ENCODE peak calls at places on chromosomes 6 and 20, in four cellular contexts. One of them, this sample, is unnamed.
A peak's percentile ranks its signal among the peaks of the same experiment; 100 is the strongest.

GRCh38 chr6:62298745-62299392 is 12.8 kb upstream of the KHDRBS2 start:
- DNase-seq in mesenchymal stem cell: no peak
- DNase-seq in neuronal stem cell: no peak
- DNase-seq in H9: no peak
- DNase-seq in this sample: no peak

GRCh38 chr6:2448826-2449571 is 203.6 kb upstream of the GMDS start:
- DNase-seq in H9: peak; percentile 67
- DNase-seq in neuronal stem cell: peak; percentile 65
- DNase-seq in mesenchymal stem cell: peak; percentile 68
- DNase-seq in this sample: peak; percentile 49

GRCh38 chr20:22412977-22413868 is 171.1 kb downstream of the FOXA2 start:
- DNase-seq in mesenchymal stem cell: no peak
- DNase-seq in neuronal stem cell: no peak
- DNase-seq in H9: no peak
- DNase-seq in this sample: no peak

GRCh38 chr6:147131728-147132127 is 72.5 kb upstream of the STXBP5 start:
- DNase-seq in neuronal stem cell: no peak
- DNase-seq in H9: no peak
- DNase-seq in mesenchymal stem cell: peak; percentile 71
- DNase-seq in this sample: no peak

GRCh38 chr6:75932067-75932466 is 140.4 kb downstream of the IMPG1 start:
- DNase-seq in H9: peak; percentile 61
- DNase-seq in neuronal stem cell: peak; percentile 51
- DNase-seq in mesenchymal stem cell: peak; percentile 18
- DNase-seq in this sample: peak; percentile 27

GRCh38 chr6:116220172-116220571 is 33.7 kb downstream of the TSPYL4 start:
- DNase-seq in mesenchymal stem cell: peak; percentile 54
- DNase-seq in neuronal stem cell: no peak
- DNase-seq in H9: no peak
- DNase-seq in this sample: no peak

GRCh38 chr6:25250878-25251277 is 28.3 kb upstream of the CARMIL1 start:
- DNase-seq in neuronal stem cell: no peak
- DNase-seq in H9: no peak
- DNase-seq in mesenchymal stem cell: peak; percentile 8
- DNase-seq in this sample: no peak

GRCh38 chr6:154478021-154478651 is 32.3 kb downstream of the CNKSR3 start:
- DNase-seq in mesenchymal stem cell: peak; percentile 58
- DNase-seq in neuronal stem cell: no peak
- DNase-seq in H9: no peak
- DNase-seq in this sample: no peak

GRCh38 chr6:130282234-130282995 is 59.7 kb upstream of the SAMD3 start:
- DNase-seq in neuronal stem cell: no peak
- DNase-seq in mesenchymal stem cell: peak; percentile 4
- DNase-seq in H9: no peak
- DNase-seq in this sample: no peak

GRCh38 chr6:27862396-27863061 is 49.7 kb downstream of the OR2B2 start:
- DNase-seq in neuronal stem cell: no peak
- DNase-seq in mesenchymal stem cell: no peak
- DNase-seq in H9: no peak
- DNase-seq in this sample: no peak

GRCh38 chr20:53728359-53728758 is 134.7 kb upstream of the ZNF217 start:
- DNase-seq in neuronal stem cell: no peak
- DNase-seq in mesenchymal stem cell: no peak
- DNase-seq in H9: no peak
- DNase-seq in this sample: no peak

GRCh38 chr6:167119680-167120556 is 3.0 kb upstream of the CCR6 start:
- DNase-seq in mesenchymal stem cell: no peak
- DNase-seq in H9: no peak
- DNase-seq in neuronal stem cell: no peak
- DNase-seq in this sample: no peak

GRCh38 chr20:21100590-21101452 is 5.3 kb downstream of the LINC00237 start:
- DNase-seq in H9: peak; percentile 79
- DNase-seq in mesenchymal stem cell: peak; percentile 21
- DNase-seq in neuronal stem cell: peak; percentile 71
- DNase-seq in this sample: no peak

GRCh38 chr6:115865914-115866313 is 194.8 kb downstream of the FRK start:
- DNase-seq in neuronal stem cell: no peak
- DNase-seq in mesenchymal stem cell: no peak
- DNase-seq in H9: no peak
- DNase-seq in this sample: no peak

GRCh38 chr6:138824482-138825134 is 28.7 kb downstream of the ECT2L start:
- DNase-seq in mesenchymal stem cell: no peak
- DNase-seq in neuronal stem cell: no peak
- DNase-seq in H9: no peak
- DNase-seq in this sample: no peak

GRCh38 chr20:32164984-32165735 is 42.4 kb downstream of the PLAGL2 start:
- DNase-seq in mesenchymal stem cell: no peak
- DNase-seq in H9: no peak
- DNase-seq in neuronal stem cell: no peak
- DNase-seq in this sample: no peak

GRCh38 chr6:4320860-4321259 is 185.5 kb upstream of the ECI2 start:
- DNase-seq in mesenchymal stem cell: peak; percentile 85
- DNase-seq in H9: no peak
- DNase-seq in neuronal stem cell: no peak
- DNase-seq in this sample: peak; percentile 62

GRCh38 chr6:57177545-57178225 is 5.6 kb downstream of the BAG2 start:
- DNase-seq in neuronal stem cell: no peak
- DNase-seq in mesenchymal stem cell: no peak
- DNase-seq in H9: no peak
- DNase-seq in this sample: no peak

GRCh38 chr6:113433506-113433991 is 423.6 kb upstream of the MARCKS start:
- DNase-seq in neuronal stem cell: no peak
- DNase-seq in H9: no peak
- DNase-seq in mesenchymal stem cell: peak; percentile 92
- DNase-seq in this sample: peak; percentile 99

GRCh38 chr6:37126554-37126906 is 43.4 kb upstream of the PIM1 start:
- DNase-seq in mesenchymal stem cell: no peak
- DNase-seq in neuronal stem cell: no peak
- DNase-seq in H9: no peak
- DNase-seq in this sample: no peak

GRCh38 chr6:107820571-107821261 is 3.4 kb downstream of the SCML4 start:
- DNase-seq in neuronal stem cell: no peak
- DNase-seq in mesenchymal stem cell: no peak
- DNase-seq in H9: no peak
- DNase-seq in this sample: peak; percentile 58

GRCh38 chr6:2556761-2557160 is 194.0 kb downstream of the MYLK4 start:
- DNase-seq in neuronal stem cell: no peak
- DNase-seq in H9: no peak
- DNase-seq in mesenchymal stem cell: no peak
- DNase-seq in this sample: no peak

GRCh38 chr20:642398-643174 is 10.4 kb downstream of the SRXN1 start:
- DNase-seq in neuronal stem cell: no peak
- DNase-seq in mesenchymal stem cell: no peak
- DNase-seq in H9: peak; percentile 82
- DNase-seq in this sample: no peak

GRCh38 chr20:53023717-53024116 is 51.6 kb downstream of the TSHZ2 start:
- DNase-seq in H9: no peak
- DNase-seq in mesenchymal stem cell: peak; percentile 38
- DNase-seq in neuronal stem cell: no peak
- DNase-seq in this sample: peak; percentile 72

GRCh38 chr6:152055517-152055916 is 248.0 kb downstream of the ESR1 start:
- DNase-seq in mesenchymal stem cell: no peak
- DNase-seq in neuronal stem cell: no peak
- DNase-seq in H9: no peak
- DNase-seq in this sample: no peak

GRCh38 chr6:90393232-90393884 is 96.7 kb upstream of the BACH2 start:
- DNase-seq in mesenchymal stem cell: peak; percentile 65
- DNase-seq in neuronal stem cell: peak; percentile 48
- DNase-seq in H9: peak; percentile 67
- DNase-seq in this sample: peak; percentile 25

GRCh38 chr20:36775826-36776225 is 2.3 kb upstream of the DSN1 start:
- DNase-seq in H9: no peak
- DNase-seq in neuronal stem cell: no peak
- DNase-seq in mesenchymal stem cell: no peak
- DNase-seq in this sample: no peak

GRCh38 chr6:28756555-28756918 is 167.2 kb downstream of the TRIM27 start:
- DNase-seq in neuronal stem cell: no peak
- DNase-seq in mesenchymal stem cell: no peak
- DNase-seq in H9: no peak
- DNase-seq in this sample: peak; percentile 92

GRCh38 chr20:52379723-52380336 is 188.3 kb upstream of the ZFP64 start:
- DNase-seq in mesenchymal stem cell: peak; percentile 20
- DNase-seq in neuronal stem cell: peak; percentile 14
- DNase-seq in H9: no peak
- DNase-seq in this sample: peak; percentile 68

GRCh38 chr6:116011096-116011401 is 49.6 kb downstream of the FRK start:
- DNase-seq in neuronal stem cell: no peak
- DNase-seq in H9: no peak
- DNase-seq in mesenchymal stem cell: peak; percentile 16
- DNase-seq in this sample: no peak

GRCh38 chr6:99875068-99875467 is 119.0 kb downstream of the MCHR2 start:
- DNase-seq in neuronal stem cell: no peak
- DNase-seq in H9: no peak
- DNase-seq in mesenchymal stem cell: no peak
- DNase-seq in this sample: no peak

GRCh38 chr20:36833275-36834020 is 42.5 kb upstream of the TLDC2 start:
- DNase-seq in H9: no peak
- DNase-seq in mesenchymal stem cell: peak; percentile 96
- DNase-seq in neuronal stem cell: no peak
- DNase-seq in this sample: no peak

GRCh38 chr20:40711078-40711477 is 22.0 kb upstream of the MAFB start:
- DNase-seq in H9: peak; percentile 18
- DNase-seq in neuronal stem cell: no peak
- DNase-seq in mesenchymal stem cell: no peak
- DNase-seq in this sample: no peak

DNA sequence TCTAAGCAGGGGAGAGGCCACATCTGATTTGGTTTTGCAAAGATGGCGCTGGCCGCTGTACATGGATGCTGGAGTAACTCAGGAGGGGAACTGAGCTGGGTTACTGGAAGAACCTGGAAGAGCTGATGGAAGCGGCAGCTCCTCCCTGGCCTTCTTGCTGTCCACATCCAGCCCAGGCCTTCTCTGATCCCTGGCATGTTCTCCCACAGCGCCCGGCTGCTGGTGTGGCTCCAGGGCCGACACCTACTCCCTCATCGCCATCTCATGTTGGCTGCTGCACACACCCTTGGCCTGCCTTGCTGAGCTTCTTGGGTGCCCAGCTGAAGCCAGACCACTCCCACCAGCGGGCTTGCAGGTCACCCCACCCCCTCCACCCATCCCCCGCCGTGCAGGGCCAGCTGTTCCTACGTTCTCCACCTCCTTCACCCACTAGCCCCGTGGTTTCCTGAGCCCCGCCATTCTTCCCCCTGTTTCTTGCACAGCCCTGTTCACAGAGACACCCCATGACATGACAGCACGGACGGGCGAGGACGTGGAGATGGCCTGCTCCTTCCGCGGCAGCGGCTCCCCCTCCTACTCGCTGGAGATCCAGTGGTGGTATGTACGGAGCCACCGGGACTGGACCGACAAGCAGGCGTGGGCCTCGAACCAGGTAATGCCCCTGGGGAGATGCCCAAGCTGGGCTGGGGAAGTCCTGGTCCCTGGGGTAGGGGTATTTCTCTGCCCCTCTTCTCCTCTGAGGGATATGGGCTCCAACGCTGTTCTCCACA is 28.4 kb downstream of the VSTM2L start:
- DNase-seq in H9: no peak
- DNase-seq in neuronal stem cell: no peak
- DNase-seq in mesenchymal stem cell: no peak
- DNase-seq in this sample: peak; percentile 29
- H2BK12ac ChIP-seq in H9: no peak overlapping the region
- H2BK12ac ChIP-seq in neuronal stem cell: no peak overlapping the region
- H2BK12ac ChIP-seq in mesenchymal stem cell: no peak overlapping the region
- H2BK12ac ChIP-seq in this sample: no peak overlapping the region

GRCh38 chr6:158174024-158174423 is 5.9 kb downstream of the GTF2H5 start:
- DNase-seq in H9: no peak
- DNase-seq in mesenchymal stem cell: no peak
- DNase-seq in neuronal stem cell: no peak
- DNase-seq in this sample: no peak
- H2AK5ac ChIP-seq in H9: no peak overlapping the region
- H2AK5ac ChIP-seq in mesenchymal stem cell: peak overlapping the region; percentile 78
- H2AK5ac ChIP-seq in neuronal stem cell: no peak overlapping the region
- H2AK5ac ChIP-seq in this sample: no peak overlapping the region

GRCh38 chr6:150142304-150142656 is 564 bp upstream of the PPP1R14C start:
- DNase-seq in mesenchymal stem cell: peak; percentile 5
- DNase-seq in neuronal stem cell: no peak
- DNase-seq in H9: no peak
- DNase-seq in this sample: peak; percentile 27
- H4K91ac ChIP-seq in mesenchymal stem cell: peak overlapping the region; percentile 41
- H4K91ac ChIP-seq in neuronal stem cell: no peak overlapping the region
- H4K91ac ChIP-seq in H9: no peak overlapping the region
- H4K91ac ChIP-seq in this sample: no peak overlapping the region

GRCh38 chr6:132814716-132815570 is 574 bp downstream of the RPS12 start:
- DNase-seq in mesenchymal stem cell: no peak
- DNase-seq in neuronal stem cell: no peak
- DNase-seq in H9: no peak
- DNase-seq in this sample: peak; percentile 28
- H2BK12ac ChIP-seq in mesenchymal stem cell: no peak overlapping the region
- H2BK12ac ChIP-seq in neuronal stem cell: no peak overlapping the region
- H2BK12ac ChIP-seq in H9: no peak overlapping the region
- H2BK12ac ChIP-seq in this sample: no peak overlapping the region

GRCh38 chr20:63256954-63257353 is 2.7 kb upstream of the NKAIN4 start:
- DNase-seq in neuronal stem cell: no peak
- DNase-seq in H9: no peak
- DNase-seq in mesenchymal stem cell: no peak
- DNase-seq in this sample: no peak
- H2AK5ac ChIP-seq in neuronal stem cell: no peak overlapping the region
- H2AK5ac ChIP-seq in H9: no peak overlapping the region
- H2AK5ac ChIP-seq in mesenchymal stem cell: no peak overlapping the region
- H2AK5ac ChIP-seq in this sample: peak overlapping the region; percentile 28

GRCh38 chr6:101650402-101651100 is 257.0 kb downstream of the GRIK2 start:
- DNase-seq in neuronal stem cell: no peak
- DNase-seq in mesenchymal stem cell: no peak
- DNase-seq in H9: no peak
- DNase-seq in this sample: no peak
- H4K91ac ChIP-seq in neuronal stem cell: no peak overlapping the region
- H4K91ac ChIP-seq in mesenchymal stem cell: no peak overlapping the region
- H4K91ac ChIP-seq in H9: no peak overlapping the region
- H4K91ac ChIP-seq in this sample: no peak overlapping the region

DNA sequence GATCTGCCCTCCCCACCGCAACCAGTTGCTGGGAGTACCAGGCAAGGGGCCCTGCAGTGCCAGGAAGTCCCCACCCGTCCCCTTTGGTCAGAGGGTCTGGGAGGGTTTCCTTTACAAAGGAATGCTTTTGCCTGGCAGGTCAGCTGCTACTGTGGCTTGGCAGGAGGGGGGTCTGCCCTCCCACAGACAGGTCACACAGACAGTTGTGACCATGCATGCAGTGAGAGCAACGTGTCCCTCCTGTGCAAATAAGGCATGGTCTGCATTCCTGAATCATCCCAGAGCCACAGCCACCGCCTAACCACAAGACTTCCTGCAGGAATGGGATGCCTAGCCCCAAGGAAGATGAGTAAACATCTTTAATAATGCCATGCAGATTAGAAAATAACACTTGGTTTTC is 439 bp upstream of the F13A1 start:
- DNase-seq in H9: peak; percentile 34
- DNase-seq in mesenchymal stem cell: peak; percentile 28
- DNase-seq in neuronal stem cell: no peak
- DNase-seq in this sample: no peak
- H2BK12ac ChIP-seq in H9: no peak overlapping the region
- H2BK12ac ChIP-seq in mesenchymal stem cell: no peak overlapping the region
- H2BK12ac ChIP-seq in neuronal stem cell: no peak overlapping the region
- H2BK12ac ChIP-seq in this sample: no peak overlapping the region

GRCh38 chr6:29757701-29758293 is 34.6 kb downstream of the HLA-F start:
- DNase-seq in mesenchymal stem cell: no peak
- DNase-seq in neuronal stem cell: no peak
- DNase-seq in H9: peak; percentile 43
- DNase-seq in this sample: no peak
- H2AK5ac ChIP-seq in mesenchymal stem cell: no peak overlapping the region
- H2AK5ac ChIP-seq in neuronal stem cell: no peak overlapping the region
- H2AK5ac ChIP-seq in H9: no peak overlapping the region
- H2AK5ac ChIP-seq in this sample: no peak overlapping the region

This sample was measured in trophoblast cell.